ENCODE peak calls at places on chromosomes 11 and 22, in ten cellular contexts. A is NCI-H1436; P is brain pericyte; G is G401; N is gastrocnemius medialis; K is effector memory CD8-positive, alpha-beta T cell; V is neuronal stem cell; C is activated T-cell treated with anti-CD3 and anti-CD28 coated beads, Interleukin-2, amount 50 U/mL, for 24 hours; O is activated T-helper 9 cell treated with anti-CD3 and anti-CD28 coated beads, Interleukin-2, amount 50 U/mL, for 16 hours; Y is stimulated activated CD4-positive, alpha-beta T cell treated with anti-CD3 and anti-CD28 coated beads, Interleukin-2, amount 100 ng/mL, for 48 hours. R is an unnamed sample.

GRCh38 chr11:99117603-99118002 is 96.9 kb downstream of the CNTN5 start:
- DNase-seq in A (no peak), P (no peak), G (no peak), N (no peak), K (no peak), V (no peak), C (no peak), O (no peak), Y (no peak), R (no peak)

GRCh38 chr11:99015634-99016454 is 4.9 kb upstream of the CNTN5 start:
- DNase-seq in A (peak; percentile 15), P (no peak), G (peak; percentile 35), N (no peak), K (no peak), V (peak; percentile 42), C (no peak), O (no peak), Y (no peak), R (peak; percentile 39)

GRCh38 chr11:69726019-69726418 is 22.2 kb upstream of the FGF19 start:
- DNase-seq in A (no peak), P (no peak), G (no peak), N (no peak), K (no peak), V (no peak), C (no peak), O (no peak), Y (no peak), R (no peak)

GRCh38 chr11:129273944-129274343 is 81.8 kb upstream of the ARHGAP32 start:
- DNase-seq in A (no peak), P (no peak), G (no peak), N (no peak), K (no peak), V (no peak), C (no peak), O (no peak), Y (no peak), R (no peak)

GRCh38 chr11:64518928-64519327 is 72.1 kb upstream of the SLC22A12 start:
- DNase-seq in A (no peak), P (no peak), G (no peak), N (no peak), K (no peak), V (no peak), C (no peak), O (no peak), Y (no peak), R (no peak)

GRCh38 chr11:86063536-86063935 is 5.3 kb downstream of the PICALM start:
- DNase-seq in A (no peak), P (no peak), G (no peak), N (no peak), K (no peak), V (no peak), C (no peak), O (no peak), Y (no peak), R (no peak)

GRCh38 chr11:124892131-124892530 is 5.5 kb downstream of the ROBO4 start:
- DNase-seq in A (no peak), P (no peak), G (no peak), N (no peak), K (no peak), V (no peak), C (no peak), O (no peak), Y (no peak), R (no peak)

GRCh38 chr11:86954288-86955110 is 696 bp downstream of the FZD4 start:
- DNase-seq in A (no peak), P (no peak), G (peak; percentile 46), N (no peak), K (no peak), V (no peak), C (no peak), O (no peak), Y (no peak), R (peak; percentile 53)

GRCh38 chr11:133947298-133947905 is 9.4 kb downstream of the IGSF9B start:
- DNase-seq in A (peak; percentile 41), P (no peak), G (peak; percentile 42), N (no peak), K (peak; percentile 63), V (peak; percentile 66), C (peak; percentile 75), O (peak; percentile 35), Y (peak; percentile 44), R (peak; percentile 68)

GRCh38 chr11:1829039-1829820 is 5.6 kb upstream of the SYT8 start:
- DNase-seq in A (no peak), P (no peak), G (no peak), N (no peak), K (no peak), V (no peak), C (no peak), O (no peak), Y (no peak), R (no peak)

GRCh38 chr11:29527391-29527936 is 489.4 kb downstream of the KCNA4 start:
- DNase-seq in A (no peak), P (no peak), G (no peak), N (no peak), K (no peak), V (no peak), C (no peak), O (no peak), Y (no peak), R (peak; percentile 9)

GRCh38 chr11:20647976-20648565 is 21.3 kb upstream of the NELL1 start:
- DNase-seq in A (peak; percentile 39), P (no peak), G (peak; percentile 75), N (no peak), K (peak; percentile 33), V (peak; percentile 76), C (no peak), O (no peak), Y (peak; percentile 41), R (peak; percentile 65)

GRCh38 chr11:92750794-92751193 is 218.7 kb upstream of the MTNR1B start:
- DNase-seq in A (no peak), P (no peak), G (no peak), N (no peak), K (no peak), V (no peak), C (no peak), O (no peak), Y (no peak), R (no peak)

GRCh38 chr11:12377824-12378593 is 638 bp downstream of the PARVA start:
- DNase-seq in A (no peak), P (peak; percentile 25), G (peak; percentile 42), N (peak; percentile 21), K (no peak), V (peak; percentile 58), C (no peak), O (no peak), Y (no peak), R (peak; percentile 55)

GRCh38 chr11:67313125-67313890 is 10.0 kb downstream of the SSH3 start:
- DNase-seq in A (no peak), P (no peak), G (no peak), N (no peak), K (no peak), V (no peak), C (no peak), O (no peak), Y (no peak), R (no peak)

GRCh38 chr22:40679964-40680818 is 907 bp downstream of the MCHR1 start:
- DNase-seq in A (no peak), P (no peak), G (peak; percentile 52), N (no peak), K (no peak), V (no peak), C (no peak), O (no peak), Y (no peak), R (no peak)

GRCh38 chr11:1880746-1881441 is 10.8 kb downstream of the PRR33 start:
- DNase-seq in A (no peak), P (no peak), G (no peak), N (no peak), K (no peak), V (no peak), C (peak; percentile 37), O (no peak), Y (no peak), R (no peak)

GRCh38 chr11:116454020-116454645 is 318.7 kb downstream of the BUD13 start:
- DNase-seq in A (peak; percentile 35), P (no peak), G (peak; percentile 55), N (no peak), K (no peak), V (no peak), C (peak; percentile 33), O (no peak), Y (peak; percentile 7), R (peak; percentile 40)

GRCh38 chr11:29018631-29019030 is 910.4 kb downstream of the METTL15 start:
- DNase-seq in A (no peak), P (no peak), G (no peak), N (no peak), K (no peak), V (no peak), C (no peak), O (no peak), Y (no peak), R (no peak)

GRCh38 chr22:27842236-27842993 is 40.9 kb upstream of the MN1 start:
- DNase-seq in A (no peak), P (no peak), G (peak; percentile 8), N (no peak), K (no peak), V (no peak), C (no peak), O (no peak), Y (no peak), R (no peak)